ENCODE peak calls at places on chromosome X, in six cellular contexts. K, H, N, S, D and T are unnamed samples.

GRCh38 chrX:123859828-123860505 is at the start of gene XIAP:
- DNase-seq in H (peak), S (peak), K (peak), N (peak), D (peak), T (no peak)

GRCh38 chrX:146449243-146449642 is 360.3 kb upstream of the CXorf51B start:
- DNase-seq in D (no peak), H (no peak), K (no peak), N (no peak), S (no peak), T (no peak)

GRCh38 chrX:72121381-72121780 is 10.3 kb downstream of the RTL5 start:
- DNase-seq in K (peak), D (peak), N (peak), S (no peak), H (peak), T (peak)

GRCh38 chrX:122914256-122914655 is 269.8 kb upstream of the GRIA3 start:
- DNase-seq in H (no peak), D (no peak), S (no peak), K (no peak), N (no peak), T (no peak)

GRCh38 chrX:150094996-150095395 is 156.7 kb upstream of the EOLA2 start:
- DNase-seq in N (no peak), S (no peak), H (no peak), D (no peak), K (no peak), T (no peak)

GRCh38 chrX:11704725-11705495 is 39.2 kb upstream of the ARHGAP6 start:
- DNase-seq in D (no peak), H (no peak), K (peak), S (no peak), N (no peak), T (no peak)

GRCh38 chrX:20312018-20312417 is 45.3 kb upstream of the RPS6KA3 start:
- DNase-seq in N (no peak), K (no peak), H (no peak), S (no peak), D (no peak), T (no peak)

GRCh38 chrX:22314692-22315091 is 42.0 kb downstream of the CBLL2 start:
- DNase-seq in K (no peak), S (no peak), D (no peak), N (no peak), H (no peak), T (no peak)

GRCh38 chrX:23403849-23404248 is 69.2 kb downstream of the PTCHD1 start:
- DNase-seq in H (no peak), K (peak), N (no peak), D (no peak), S (peak), T (no peak)

GRCh38 chrX:123331349-123331748 is 147.3 kb downstream of the GRIA3 start:
- DNase-seq in S (no peak), H (no peak), K (no peak), N (no peak), D (no peak), T (no peak)

GRCh38 chrX:71095971-71096701 is 485 bp downstream of the FOXO4 start:
- DNase-seq in K (no peak), S (peak), N (peak), D (peak), H (no peak), T (no peak)

GRCh38 chrX:127708155-127708554 is 344.0 kb downstream of the ACTRT1 start:
- DNase-seq in H (no peak), S (no peak), D (no peak), K (no peak), N (no peak), T (no peak)

GRCh38 chrX:155695419-155695818 is 82.7 kb upstream of the TMLHE start:
- DNase-seq in K (no peak), H (no peak), D (no peak), S (no peak), N (no peak), T (no peak)

GRCh38 chrX:123878177-123878576 is 18.3 kb downstream of the XIAP start:
- DNase-seq in H (no peak), K (peak), N (no peak), D (no peak), S (no peak), T (no peak)

GRCh38 chrX:72478351-72478750 is 94.3 kb downstream of the HDAC8 start:
- DNase-seq in D (no peak), H (no peak), N (no peak), K (no peak), S (no peak), T (no peak)

GRCh38 chrX:15142084-15142715 is 127.7 kb downstream of the ASB9 start:
- DNase-seq in H (no peak), S (no peak), N (no peak), D (no peak), K (peak), T (no peak)

GRCh38 chrX:77426811-77427210 is 20.4 kb upstream of the FGF16 start:
- DNase-seq in H (no peak), K (peak), D (no peak), N (no peak), S (no peak), T (no peak)

GRCh38 chrX:65706041-65706828 is 38.8 kb downstream of the MSN start:
- DNase-seq in K (peak), S (no peak), N (no peak), H (peak), D (no peak), T (no peak)

GRCh38 chrX:9928083-9928482 is 39.1 kb upstream of the CLDN34 start:
- DNase-seq in K (no peak), D (no peak), S (no peak), H (no peak), N (no peak), T (no peak)

GRCh38 chrX:3697701-3698279 is 15.7 kb downstream of the PRKX start:
- DNase-seq in S (no peak), K (peak), H (peak), N (peak), D (no peak), T (peak)

GRCh38 chrX:109601458-109601857 is 23.5 kb downstream of the KCNE5 start:
- DNase-seq in D (no peak), K (no peak), H (no peak), S (no peak), N (no peak), T (no peak)

GRCh38 chrX:97175147-97175546 is 291.4 kb downstream of the RPA4 start:
- DNase-seq in N (no peak), S (no peak), K (no peak), D (no peak), H (no peak), T (no peak)

GRCh38 chrX:44876076-44876475 is 3.1 kb downstream of the KDM6A start:
- DNase-seq in K (no peak), N (no peak), S (no peak), H (no peak), D (no peak), T (no peak)

GRCh38 chrX:132694331-132694823 is 205.5 kb upstream of the MBNL3 start:
- DNase-seq in H (no peak), K (no peak), N (no peak), D (no peak), S (no peak), T (no peak)

GRCh38 chrX:43958529-43958928 is 14.7 kb downstream of the NDP start:
- DNase-seq in K (peak), H (no peak), N (no peak), D (no peak), S (peak), T (peak)

GRCh38 chrX:103774070-103774642 is 2.5 kb upstream of the PLP1 start:
- DNase-seq in D (no peak), N (no peak), S (peak), K (peak), H (no peak), T (no peak)

GRCh38 chrX:151396827-151397740 is at the start of gene VMA21:
- DNase-seq in S (peak), K (peak), H (peak), N (peak), D (peak), T (peak)

GRCh38 chrX:11464836-11465458 is 171.7 kb downstream of the AMELX start:
- DNase-seq in N (no peak), H (no peak), D (no peak), S (no peak), K (no peak), T (no peak)

GRCh38 chrX:115616943-115617563 is 56.1 kb downstream of the PLS3 start:
- DNase-seq in N (no peak), S (peak), K (peak), D (no peak), H (no peak), T (no peak)

GRCh38 chrX:129600981-129601424 is 53.8 kb downstream of the APLN start:
- DNase-seq in N (no peak), S (no peak), H (no peak), D (no peak), K (peak), T (no peak)

GRCh38 chrX:24117288-24117687 is 32.2 kb upstream of the ZFX start:
- DNase-seq in K (peak), N (no peak), H (no peak), S (no peak), D (no peak), T (no peak)

GRCh38 chrX:63652086-63652775 is 132.8 kb downstream of the ARHGEF9 start:
- DNase-seq in N (no peak), S (no peak), K (no peak), H (no peak), D (no peak), T (no peak)

GRCh38 chrX:124117325-124117724 is 155.8 kb downstream of the STAG2 start:
- DNase-seq in N (no peak), D (no peak), K (no peak), H (no peak), S (no peak), T (no peak)

GRCh38 chrX:48685416-48685815 is 1.8 kb downstream of the WAS start:
- DNase-seq in D (no peak), S (no peak), K (no peak), N (no peak), H (no peak), T (no peak)
- H3K4me3 ChIP-seq in D (no peak), S (no peak), K (no peak), N (no peak), H (no peak), T (no peak)

GRCh38 chrX:118847676-118848075 is 24.1 kb downstream of the ZCCHC12 start:
- DNase-seq in H (no peak), K (peak), S (peak), N (no peak), D (no peak), T (no peak)
- TF ChIP-seq CTCF in H (peak), K (peak), S (peak), N (peak), D (peak), T (peak)

DNA sequence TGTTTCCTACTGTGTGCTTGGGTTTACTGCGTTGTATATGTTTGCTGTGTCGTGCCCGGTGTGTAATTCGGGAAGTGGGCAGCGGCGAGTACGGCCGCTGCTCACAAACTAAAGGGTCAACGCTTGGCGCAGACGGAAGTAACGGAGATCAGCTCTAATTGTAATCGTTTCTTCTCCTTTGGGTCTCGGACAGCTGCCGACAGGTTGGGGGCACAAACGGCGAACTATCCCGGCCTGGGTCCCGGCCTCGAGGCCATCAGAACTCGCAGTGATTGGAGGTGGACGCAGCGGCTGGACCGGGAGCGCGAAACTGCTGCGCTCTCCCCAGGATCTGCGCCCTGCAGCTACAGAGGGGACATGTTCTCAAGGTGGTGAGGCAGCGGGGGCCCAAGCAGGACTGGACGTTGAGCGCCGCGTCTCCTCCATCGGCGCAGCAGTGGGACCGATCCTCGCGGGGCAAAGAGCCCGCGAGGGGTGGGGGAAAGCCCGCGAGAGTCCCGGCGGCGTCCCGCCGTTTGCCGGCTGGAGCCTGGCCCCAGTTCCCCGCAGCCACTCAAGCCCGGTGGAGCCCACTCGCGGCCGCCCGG is 516 bp upstream of the ZIC3 start:
- DNase-seq in N (no peak), K (no peak), D (no peak), S (no peak), H (no peak), T (no peak)
- H3K4me3 ChIP-seq in N (peak), K (peak), D (peak), S (no peak), H (peak), T (peak)

GRCh38 chrX:8364369-8365141 is 100.1 kb upstream of the VCX3B start:
- DNase-seq in D (no peak), K (peak), N (no peak), H (peak), S (no peak), T (no peak)
- TF ChIP-seq CTCF in D (no peak), K (peak), N (no peak), H (peak), S (no peak), T (no peak)

GRCh38 chrX:49117597-49117996 is 5.9 kb downstream of the GPKOW start:
- DNase-seq in K (no peak), D (no peak), S (no peak), N (no peak), H (no peak), T (no peak)
- H3K4me3 ChIP-seq in K (no peak), D (no peak), S (no peak), N (no peak), H (no peak), T (no peak)

DNA sequence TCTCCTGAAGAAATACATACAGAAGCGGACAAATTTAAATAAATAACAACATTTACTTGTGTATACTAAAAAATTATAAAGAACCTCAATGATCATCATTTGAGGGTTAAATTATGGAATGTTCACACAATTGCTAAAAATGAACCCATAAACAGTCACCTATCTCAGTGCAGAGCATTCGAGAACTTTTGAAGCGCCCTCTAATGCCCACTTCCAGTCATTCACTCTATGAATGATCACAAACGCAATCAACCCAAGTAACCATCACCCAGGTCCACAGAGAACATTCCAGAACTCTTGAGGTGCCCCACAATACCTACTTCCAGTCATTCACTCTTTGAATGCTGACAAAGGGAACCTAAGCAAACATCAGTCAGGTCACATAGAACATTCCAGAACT is 103.5 kb upstream of the PLAC1 start:
- DNase-seq in K (peak), H (no peak), S (no peak), D (no peak), N (no peak), T (no peak)
- TF ChIP-seq CTCF in K (peak), H (peak), S (peak), D (no peak), N (no peak), T (no peak)

DNA sequence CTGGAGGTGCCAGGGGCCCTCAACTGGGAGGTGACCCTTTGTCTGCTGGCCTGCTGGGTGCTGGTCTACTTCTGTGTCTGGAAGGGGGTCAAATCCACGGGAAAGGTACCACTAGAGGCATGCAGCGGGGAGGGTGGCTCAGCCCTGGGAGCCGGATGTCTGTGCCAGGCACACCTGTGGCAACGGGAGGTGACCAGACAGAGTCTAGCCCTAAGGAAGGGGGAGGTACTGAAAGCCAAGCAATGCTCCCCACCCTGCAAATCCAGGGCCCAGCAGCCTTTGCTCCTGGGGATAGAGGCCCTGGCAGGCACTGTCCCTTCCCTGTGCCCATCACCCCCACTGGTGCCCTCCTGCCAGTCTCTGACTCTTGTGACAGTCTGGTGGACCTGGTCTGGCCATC is 4.3 kb downstream of the SLC6A8 start:
- DNase-seq in S (no peak), K (no peak), D (peak), H (peak), N (no peak), T (no peak)
- H3K4me3 ChIP-seq in S (no peak), K (no peak), D (no peak), H (no peak), N (no peak), T (no peak)

DNA sequence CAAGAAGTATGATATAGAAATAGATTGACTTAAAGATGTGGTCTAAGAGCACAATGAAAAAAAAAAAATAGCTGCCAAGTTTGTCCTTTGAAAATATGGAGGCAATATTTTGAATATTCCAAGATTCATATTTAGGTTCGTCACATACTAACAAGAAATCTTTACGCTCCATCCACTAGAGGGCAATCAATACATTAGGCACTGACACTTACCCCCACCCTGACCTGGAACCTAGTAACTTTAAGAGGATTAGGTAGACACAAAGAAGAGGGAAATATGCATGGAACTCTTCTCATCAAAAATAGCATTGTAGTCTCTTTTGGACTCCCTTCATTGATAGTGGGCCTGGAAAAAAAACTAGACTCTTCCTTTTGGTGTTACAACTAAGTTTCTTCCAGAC is 1108.1 kb downstream of the PCDH19 start:
- DNase-seq in S (no peak), N (no peak), H (no peak), K (no peak), D (no peak), T (no peak)
- TF ChIP-seq CTCF in S (no peak), N (no peak), H (no peak), K (no peak), D (no peak), T (no peak)